ENCODE peak calls at places on chromosomes 16 and 17, in nine cellular contexts. A is transverse colon, W is right atrium auricular region, G is stomach, B is astrocyte of the spinal cord, M is ascending aorta, U is body of pancreas, R is foreskin fibroblast, N is tibial artery. Q is an unnamed sample.

GRCh38 chr17:60585887-60586286 is 14.1 kb upstream of the PPM1D start:
- DNase-seq in A (no peak), W (no peak), G (no peak), B (no peak), M (no peak), U (no peak), R (no peak), N (no peak), Q (no peak)

GRCh38 chr17:15398291-15398690 is 56.9 kb upstream of the TEKT3 start:
- DNase-seq in A (no peak), W (no peak), G (no peak), B (peak; percentile 66), M (no peak), U (peak; percentile 30), R (peak; percentile 82), N (no peak), Q (peak; percentile 76)

GRCh38 chr17:62801553-62801952 is 6.6 kb downstream of the MARCHF10 start:
- DNase-seq in A (no peak), W (no peak), G (no peak), B (no peak), M (no peak), U (no peak), R (no peak), N (no peak), Q (no peak)

GRCh38 chr17:72097144-72097543 is 23.7 kb upstream of the SOX9 start:
- DNase-seq in A (no peak), W (peak; percentile 30), G (no peak), B (no peak), M (no peak), U (no peak), R (no peak), N (no peak), Q (no peak)

GRCh38 chr17:64599187-64599676 is 62.9 kb downstream of the SMURF2 start:
- DNase-seq in A (peak; percentile 29), W (no peak), G (peak; percentile 32), B (peak; percentile 36), M (no peak), U (peak; percentile 5), R (no peak), N (no peak), Q (no peak)

GRCh38 chr16:80751167-80751566 is 53.2 kb downstream of the CDYL2 start:
- DNase-seq in A (no peak), W (no peak), G (no peak), B (peak; percentile 61), M (no peak), U (no peak), R (peak; percentile 74), N (no peak), Q (peak; percentile 89)

GRCh38 chr17:57957120-57957850 is 2.1 kb upstream of the CUEDC1 start:
- DNase-seq in A (no peak), W (peak; percentile 42), G (peak; percentile 17), B (no peak), M (peak; percentile 61), U (no peak), R (no peak), N (peak; percentile 6), Q (no peak)

GRCh38 chr16:2707368-2708289 is 12.4 kb downstream of the PRSS27 start:
- DNase-seq in A (no peak), W (no peak), G (no peak), B (no peak), M (no peak), U (no peak), R (no peak), N (no peak), Q (no peak)

GRCh38 chr17:5422505-5422904 is 2.5 kb downstream of the RPAIN start:
- DNase-seq in A (no peak), W (no peak), G (no peak), B (peak; percentile 56), M (no peak), U (no peak), R (peak; percentile 87), N (no peak), Q (peak; percentile 61)

GRCh38 chr16:2815299-2815771 is 1.7 kb upstream of the PRSS21 start:
- DNase-seq in A (peak; percentile 6), W (no peak), G (no peak), B (no peak), M (no peak), U (no peak), R (no peak), N (no peak), Q (no peak)

GRCh38 chr17:70137451-70138230 is 31.7 kb upstream of the KCNJ2 start:
- DNase-seq in A (peak; percentile 32), W (peak; percentile 82), G (no peak), B (peak; percentile 87), M (peak; percentile 72), U (peak; percentile 61), R (peak; percentile 92), N (peak; percentile 82), Q (peak; percentile 97)

GRCh38 chr16:85508388-85508787 is 104.7 kb upstream of the GSE1 start:
- DNase-seq in A (no peak), W (no peak), G (no peak), B (no peak), M (no peak), U (no peak), R (no peak), N (no peak), Q (no peak)

GRCh38 chr16:29674188-29674587 is 4.8 kb upstream of the QPRT start:
- DNase-seq in A (peak; percentile 71), W (peak; percentile 60), G (no peak), B (peak; percentile 32), M (no peak), U (peak; percentile 34), R (peak; percentile 48), N (peak; percentile 26), Q (peak; percentile 30)

GRCh38 chr17:62696726-62697490 is 69.4 kb downstream of the MRC2 start:
- DNase-seq in A (no peak), W (no peak), G (no peak), B (no peak), M (no peak), U (no peak), R (peak; percentile 32), N (no peak), Q (peak; percentile 44)

GRCh38 chr16:71540-72341 is 690 bp downstream of the RHBDF1 start:
- DNase-seq in A (peak; percentile 79), W (peak; percentile 92), G (peak; percentile 57), B (peak; percentile 63), M (peak; percentile 86), U (peak; percentile 83), R (peak; percentile 91), N (peak; percentile 91), Q (peak; percentile 77)

DNA sequence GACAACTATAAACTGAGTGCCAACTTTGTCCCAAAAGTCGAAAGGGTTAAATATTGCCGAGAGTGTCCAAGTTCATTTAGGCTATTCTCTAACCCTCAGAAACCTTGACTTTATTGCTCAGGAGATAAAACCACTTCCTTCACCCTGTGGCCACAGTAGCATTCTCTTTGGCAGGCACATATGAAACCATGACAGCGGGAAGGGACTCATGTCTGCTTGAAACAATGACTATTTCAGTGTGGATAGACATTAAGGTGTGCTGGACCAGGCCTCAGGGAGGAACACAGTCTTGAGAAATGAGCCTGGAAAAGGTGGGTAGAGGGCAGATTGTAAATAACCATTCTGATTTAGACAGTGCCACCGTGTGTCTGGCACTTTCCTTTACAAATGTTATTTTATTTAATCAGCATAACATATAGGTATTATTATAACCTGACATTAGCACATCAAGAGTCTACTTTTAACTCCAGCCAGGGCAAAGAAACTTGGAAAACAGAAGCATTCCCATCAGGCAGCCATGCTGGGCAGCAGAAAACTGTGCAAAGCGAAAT is 212.6 kb upstream of the ELAC2 start:
- DNase-seq in A (no peak), W (no peak), G (no peak), B (no peak), M (no peak), U (no peak), R (no peak), N (no peak), Q (no peak)
- TF ChIP-seq CTCF in A (no peak), W (no peak), G (no peak), B (no peak), M (no peak), U (no peak), R (no peak), N (no peak), Q (no peak)

DNA sequence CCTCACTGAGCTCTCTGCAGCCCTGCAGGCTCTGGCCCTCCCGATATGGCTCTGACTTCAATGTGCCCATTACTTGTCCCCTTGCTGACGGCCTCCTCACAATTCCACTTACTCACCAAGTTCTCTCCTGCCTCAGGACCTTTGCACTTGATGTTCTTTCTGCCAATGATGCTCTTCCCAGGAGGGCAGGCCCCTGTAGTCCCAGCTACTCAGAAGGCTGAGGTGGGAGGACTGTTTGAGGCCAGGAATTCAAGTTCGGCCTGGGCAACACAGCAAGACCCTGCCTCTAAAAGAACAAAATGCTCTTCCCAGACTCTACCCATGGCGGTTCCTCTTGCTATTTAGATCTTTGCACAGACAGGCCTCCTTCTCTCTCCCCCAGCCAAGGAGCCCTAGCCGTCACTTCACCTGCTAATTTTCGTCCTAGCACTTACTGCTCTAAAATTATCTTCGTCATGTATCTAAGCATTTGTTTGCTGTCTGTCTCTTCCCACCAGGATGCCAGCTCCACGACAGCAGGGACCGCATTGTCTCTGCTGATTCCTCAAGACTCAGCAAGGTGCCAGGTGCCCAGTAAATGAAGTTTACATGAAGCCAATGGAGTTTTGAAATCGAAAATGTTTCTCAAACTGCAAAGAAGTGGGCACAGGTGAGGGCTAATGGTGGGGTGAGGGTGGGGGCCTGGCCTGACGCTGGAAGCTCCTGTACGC is 626 bp upstream of the RAI1 start:
- DNase-seq in A (no peak), W (no peak), G (no peak), B (no peak), M (no peak), U (no peak), R (no peak), N (no peak), Q (no peak)
- H3K4me3 ChIP-seq in A (no peak overlapping the region), W (no peak overlapping the region), G (peak overlapping the region; percentile 80), B (no peak overlapping the region), M (peak overlapping the region; percentile 93), U (no peak overlapping the region), R (peak overlapping the region; percentile 27), N (peak overlapping the region; percentile 67), Q (peak overlapping the region; percentile 36)

DNA sequence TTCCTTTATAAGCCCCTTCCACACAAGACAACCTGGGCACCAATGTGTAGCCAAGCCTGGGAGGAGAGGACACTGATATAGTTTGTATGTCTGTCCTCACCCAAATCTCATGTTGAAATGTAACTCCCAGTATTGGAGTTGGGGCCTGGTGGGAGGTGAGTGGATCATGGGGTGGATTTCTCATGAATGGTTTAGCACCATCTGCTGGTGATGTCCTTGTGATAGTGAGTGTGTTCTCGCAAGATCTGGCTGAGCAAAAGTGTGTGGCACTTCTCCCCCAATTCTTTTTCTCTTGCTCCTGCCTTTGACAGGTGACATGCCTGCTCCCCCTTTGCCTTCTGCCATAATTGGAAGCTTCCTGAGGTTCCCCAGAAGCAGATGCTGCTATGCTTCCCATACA is 135.8 kb downstream of the USP31 start:
- DNase-seq in A (no peak), W (no peak), G (no peak), B (no peak), M (no peak), U (no peak), R (peak; percentile 22), N (no peak), Q (no peak)
- TF ChIP-seq CTCF in A (no peak), W (no peak), G (peak; percentile 7), B (no peak), M (no peak), U (no peak), R (no peak), N (no peak), Q (peak; percentile 15)

DNA sequence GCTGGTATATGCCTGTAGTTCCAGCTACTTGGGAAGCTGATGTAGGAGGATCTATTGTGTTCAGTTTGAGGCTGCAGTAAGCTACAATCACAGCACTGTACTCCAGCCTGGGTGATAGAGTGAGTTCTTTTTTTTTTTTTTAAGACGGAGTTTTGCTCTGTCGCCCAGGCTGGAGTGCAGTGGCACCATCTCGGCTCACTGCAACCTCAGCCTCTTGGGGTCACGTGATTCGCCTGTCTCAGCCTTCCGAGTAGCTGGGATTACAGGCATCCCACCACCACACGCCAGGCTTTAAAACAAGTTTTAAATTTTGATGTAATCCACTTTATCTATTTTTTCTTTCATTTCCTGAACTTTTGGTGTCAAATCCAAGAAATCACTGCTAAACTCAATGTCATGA is 80.3 kb upstream of the STAC2 start:
- DNase-seq in A (no peak), W (no peak), G (no peak), B (no peak), M (no peak), U (no peak), R (no peak), N (no peak), Q (no peak)
- H3K4me3 ChIP-seq in A (no peak overlapping the region), W (no peak overlapping the region), G (no peak overlapping the region), B (no peak overlapping the region), M (no peak overlapping the region), U (no peak overlapping the region), R (no peak overlapping the region), N (no peak overlapping the region), Q (no peak overlapping the region)